ENCODE peak calls at places on chromosomes 5 and 9, in six cellular contexts. C is cardiac fibroblast, F is heart right ventricle, Z is GM13976, N is lower leg skin, Y is Panc1. M is an unnamed sample.

GRCh38 chr5:1746371-1747078 is 53.1 kb downstream of the MRPL36 start:
- DNase-seq in F (no peak), Y (no peak), C (no peak), Z (no peak), N (no peak), M (no peak)

GRCh38 chr9:103068666-103069207 is 73.6 kb downstream of the CYLC2 start:
- DNase-seq in C (peak; percentile 61), F (no peak), Y (no peak), Z (no peak), N (no peak), M (no peak)

GRCh38 chr5:73815631-73816030 is 189.6 kb downstream of the ARHGEF28 start:
- DNase-seq in Z (no peak), Y (no peak), C (peak; percentile 60), N (no peak), F (no peak), M (no peak)

GRCh38 chr5:131563434-131564228 is 71.4 kb downstream of the RAPGEF6 start:
- DNase-seq in N (no peak), Z (no peak), F (no peak), Y (no peak), C (no peak), M (no peak)

GRCh38 chr5:130759061-130759460 is 406.0 kb downstream of the HINT1 start:
- DNase-seq in F (no peak), C (no peak), Z (no peak), Y (no peak), N (no peak), M (no peak)

GRCh38 chr9:11874414-11874813 is 818.8 kb upstream of the TYRP1 start:
- DNase-seq in C (no peak), F (no peak), Z (no peak), Y (no peak), N (no peak), M (no peak)

GRCh38 chr9:13648676-13649075 is 369.2 kb upstream of the MPDZ start:
- DNase-seq in N (no peak), F (no peak), Y (no peak), C (no peak), Z (no peak), M (no peak)

GRCh38 chr5:54363669-54364068 is 53.3 kb upstream of the ARL15 start:
- DNase-seq in Y (no peak), N (no peak), C (peak; percentile 10), Z (no peak), F (no peak), M (no peak)

GRCh38 chr9:1941989-1942388 is 73.2 kb upstream of the SMARCA2 start:
- DNase-seq in C (peak; percentile 13), Y (no peak), Z (no peak), N (no peak), F (no peak), M (no peak)
- TF ChIP-seq CTCF in C (peak; percentile 17), Y (no peak), Z (no peak), N (no peak), F (peak; percentile 36), M (no peak)

DNA sequence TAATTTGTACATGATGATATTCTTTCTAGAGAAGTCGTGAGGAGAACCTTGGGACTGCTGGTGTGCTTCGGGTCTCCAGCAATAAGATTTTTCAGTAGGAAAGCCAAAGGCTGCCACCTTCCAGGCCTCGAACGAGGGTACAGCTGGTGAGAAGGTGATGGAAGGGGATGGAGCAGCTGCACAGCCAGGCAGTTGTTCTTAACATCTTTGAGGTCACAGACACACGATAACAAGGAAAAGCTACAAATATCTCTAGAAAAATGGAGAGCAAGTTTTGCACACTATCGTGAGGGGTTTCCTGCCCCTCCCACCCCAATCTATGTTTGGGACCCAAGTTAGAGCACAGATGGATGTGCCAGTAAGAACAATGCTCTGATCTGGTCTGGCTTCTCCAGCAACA is 6.8 kb upstream of the IL7R start:
- DNase-seq in F (no peak), N (no peak), Z (no peak), C (no peak), Y (no peak), M (no peak)
- TF ChIP-seq CTCF in F (no peak), N (no peak), Z (no peak), C (no peak), Y (no peak), M (no peak)

GRCh38 chr9:2620876-2621677 is 510 bp upstream of the VLDLR start:
- DNase-seq in Y (no peak), N (peak; percentile 39), F (peak; percentile 78), Z (no peak), C (peak; percentile 80), M (peak; percentile 50)
- TF ChIP-seq CTCF in Y (no peak), N (no peak), F (peak; percentile 44), Z (no peak), C (peak; percentile 17), M (no peak)

DNA sequence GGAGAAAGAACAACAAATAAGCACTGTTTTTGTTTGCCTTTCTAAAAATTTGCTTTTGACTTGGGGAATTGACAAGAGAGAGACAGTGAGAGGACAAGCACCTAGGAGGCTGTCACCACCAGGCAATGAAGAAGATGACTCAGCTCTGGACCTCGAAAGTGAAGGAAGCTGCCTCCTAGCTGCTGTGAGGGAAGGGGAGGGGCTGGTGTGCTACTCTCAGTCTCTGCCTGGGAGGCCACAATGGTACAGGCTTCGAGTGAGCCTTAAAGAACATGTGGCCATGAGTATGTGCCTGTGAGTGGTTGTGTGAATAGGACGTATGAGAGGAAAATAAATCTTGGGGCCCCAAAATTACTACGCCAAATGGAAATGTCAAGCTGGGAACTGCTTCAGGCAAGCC is 7.1 kb upstream of the PLK2 start:
- DNase-seq in Z (peak; percentile 28), F (no peak), N (no peak), Y (no peak), C (peak; percentile 61), M (peak; percentile 34)
- TF ChIP-seq CTCF in Z (no peak), F (no peak), N (no peak), Y (no peak), C (no peak), M (no peak)

GRCh38 chr5:148113243-148113642 is 49.5 kb downstream of the SPINK5 start:
- DNase-seq in C (no peak), Y (no peak), F (no peak), N (no peak), Z (no peak), M (no peak)

GRCh38 chr5:148104226-148104625 is 40.4 kb downstream of the SPINK5 start:
- DNase-seq in F (no peak), Z (no peak), N (no peak), Y (no peak), C (no peak), M (no peak)

DNA sequence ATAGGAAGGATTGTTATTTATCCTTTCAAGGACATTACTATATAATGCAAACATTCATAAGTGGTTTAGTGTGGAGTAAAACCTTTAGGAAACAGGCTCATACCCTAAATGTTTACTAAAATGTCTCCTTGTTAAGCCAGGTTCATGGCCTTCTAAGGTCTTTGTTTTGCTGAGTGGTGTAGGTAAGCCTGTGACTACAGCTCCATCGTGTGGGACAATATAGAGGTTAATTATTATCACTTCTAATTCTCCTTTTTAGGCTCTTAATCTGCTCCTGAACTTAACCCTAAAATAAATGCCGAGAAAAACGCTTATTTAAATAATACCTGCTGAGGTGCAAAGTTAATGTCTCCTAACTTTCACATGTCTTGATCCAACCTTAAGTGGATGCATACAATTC is 43.8 kb downstream of the SPINK5 start:
- DNase-seq in N (no peak), Z (no peak), C (no peak), Y (no peak), F (no peak), M (no peak)
- TF ChIP-seq CTCF in N (no peak), Z (no peak), C (no peak), Y (no peak), F (peak; percentile 38), M (no peak)

DNA sequence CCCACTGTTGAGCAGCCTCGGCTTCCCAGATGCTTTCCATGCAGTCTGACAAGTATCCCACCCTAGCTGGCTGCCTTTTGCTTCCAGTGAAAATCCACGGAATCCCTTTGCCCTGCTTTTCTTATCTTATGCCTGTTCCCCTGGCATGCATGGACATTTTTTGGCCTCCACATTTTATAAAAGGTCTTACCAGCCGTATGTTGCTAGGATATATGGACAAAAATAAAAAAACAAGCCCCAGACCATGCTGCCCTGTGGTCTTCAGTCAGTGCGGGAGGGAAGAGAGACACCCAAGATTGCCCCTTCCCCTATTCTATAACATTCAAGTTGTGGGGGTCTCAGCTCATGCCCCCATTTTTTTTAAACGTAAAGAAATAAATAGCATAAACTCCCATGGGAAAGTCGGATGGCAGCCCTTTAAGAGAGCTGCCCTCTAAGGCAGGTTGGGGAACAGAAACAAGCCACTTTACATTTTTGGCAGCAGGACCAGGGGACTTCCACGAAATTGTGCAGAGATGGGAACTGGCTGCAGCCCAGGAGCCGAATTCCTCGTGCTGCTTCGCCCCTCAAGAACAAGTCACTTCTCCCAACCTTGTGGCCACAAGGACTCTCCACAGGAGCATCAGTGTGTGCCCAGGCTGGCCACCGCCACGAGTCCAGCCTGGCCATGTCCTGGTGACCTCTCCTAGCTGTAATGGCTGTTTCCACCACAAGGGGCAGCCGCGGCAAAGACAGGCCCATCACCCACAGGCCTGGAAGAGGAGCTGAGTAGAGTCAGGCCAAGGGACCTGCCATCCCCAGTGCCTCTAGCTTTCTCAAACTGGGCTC is 129.4 kb downstream of the COL23A1 start:
- DNase-seq in N (peak; percentile 62), Z (peak; percentile 76), C (peak; percentile 18), Y (peak; percentile 27), F (peak; percentile 80), M (peak; percentile 69)
- TF ChIP-seq CTCF in N (no peak), Z (peak; percentile 65), C (peak; percentile 54), Y (peak; percentile 94), F (peak; percentile 88), M (peak; percentile 90)

GRCh38 chr5:119435436-119436132 is 16.7 kb upstream of the HSD17B4 start:
- DNase-seq in F (peak; percentile 55), Z (peak; percentile 50), N (no peak), Y (no peak), C (peak; percentile 67), M (peak; percentile 50)
- TF ChIP-seq CTCF in F (peak; percentile 34), Z (peak; percentile 58), N (no peak), Y (peak; percentile 27), C (peak; percentile 73), M (peak; percentile 56)

GRCh38 chr9:26975728-26976707 is 19.8 kb downstream of the IFT74 start:
- DNase-seq in N (no peak), C (peak; percentile 72), Z (no peak), Y (no peak), F (no peak), M (no peak)
- TF ChIP-seq CTCF in N (no peak), C (peak; percentile 68), Z (no peak), Y (peak; percentile 60), F (peak; percentile 70), M (no peak)

DNA sequence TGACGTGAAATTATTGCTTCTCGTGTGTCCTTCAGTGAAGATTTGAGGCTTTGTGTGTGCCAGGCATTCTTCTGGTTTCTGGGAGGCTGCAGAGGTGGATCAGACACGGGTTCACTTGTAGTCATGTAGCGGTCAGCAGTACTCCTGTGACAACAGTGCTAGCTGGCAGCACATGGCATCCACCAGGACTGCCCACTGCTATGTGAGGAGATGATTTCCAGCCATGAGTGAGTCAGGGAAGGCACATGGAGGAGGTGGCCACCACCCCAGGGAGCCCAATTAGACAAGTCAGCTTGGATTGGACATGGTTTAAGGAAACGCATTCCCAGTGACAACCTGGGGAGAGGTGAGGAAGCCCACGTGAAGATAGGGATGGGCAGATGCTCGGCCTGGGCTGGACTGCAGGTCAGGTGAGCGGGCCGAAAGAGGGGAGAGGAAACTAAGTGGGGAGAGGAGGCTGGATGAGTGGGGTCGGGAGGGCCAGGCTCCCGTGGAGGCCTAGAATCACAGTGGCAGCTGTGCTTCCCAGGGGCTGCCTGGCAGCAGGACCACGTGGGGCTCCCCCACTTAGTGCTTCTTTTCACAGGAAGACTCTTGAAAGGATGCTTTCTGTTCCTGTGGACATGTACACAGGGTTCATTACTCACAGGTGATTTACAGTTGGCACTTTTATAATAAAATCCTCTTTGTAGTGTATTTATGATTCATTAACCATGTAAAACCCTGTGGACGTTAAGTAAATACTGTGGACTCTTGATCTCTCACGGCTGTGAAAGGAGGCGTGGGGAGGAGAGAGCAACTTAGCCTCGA is 80.0 kb upstream of the OTULINL start:
- DNase-seq in N (no peak), Z (no peak), Y (no peak), C (no peak), F (no peak), M (no peak)
- TF ChIP-seq CTCF in N (no peak), Z (no peak), Y (no peak), C (no peak), F (no peak), M (no peak)